ENCODE peak calls at places on chromosomes 5 and 9, in nine cellular contexts. Y is Calu3, X is substantia nigra, V is mammary epithelial cell, Q is GM23248, C is NCI-H1105 treated with DMSO at 0.1 percent for 48 hours, N is ovary, D is hypothalamus, O is activated T-cell treated with anti-CD3 and anti-CD28 coated beads for 4 hours. H is an unnamed sample.

GRCh38 chr9:86246752-86247161 is 12.7 kb downstream of the C9orf153 start:
- DNase-seq in Y (no peak), X (no peak), V (no peak), Q (no peak), C (no peak), N (no peak), D (no peak), O (no peak), H (no peak)

GRCh38 chr5:57032151-57032551 is 80.2 kb upstream of the MIER3 start:
- DNase-seq in Y (peak; percentile 60), X (no peak), V (peak; percentile 25), Q (no peak), C (no peak), N (no peak), D (no peak), O (no peak), H (peak; percentile 37)

GRCh38 chr9:86239053-86239770 is 20.2 kb downstream of the C9orf153 start:
- DNase-seq in Y (no peak), X (no peak), V (no peak), Q (peak; percentile 32), C (peak; percentile 11), N (no peak), D (no peak), O (no peak), H (no peak)

GRCh38 chr9:123550797-123551196 is 194.8 kb downstream of the CRB2 start:
- DNase-seq in Y (no peak), X (no peak), V (no peak), Q (no peak), C (no peak), N (no peak), D (peak; percentile 9), O (no peak), H (peak; percentile 87)

GRCh38 chr9:77063645-77064285 is 44.3 kb downstream of the FOXB2 start:
- DNase-seq in Y (no peak), X (no peak), V (peak; percentile 82), Q (peak; percentile 70), C (no peak), N (no peak), D (no peak), O (no peak), H (no peak)

GRCh38 chr5:147483961-147484707 is 25.7 kb downstream of the DPYSL3 start:
- DNase-seq in Y (no peak), X (no peak), V (peak; percentile 71), Q (peak; percentile 97), C (peak; percentile 76), N (peak; percentile 85), D (no peak), O (no peak), H (peak; percentile 96)

GRCh38 chr5:91787718-91788117 is 404.6 kb upstream of the ARRDC3 start:
- DNase-seq in Y (no peak), X (no peak), V (peak; percentile 67), Q (no peak), C (no peak), N (no peak), D (no peak), O (no peak), H (no peak)

GRCh38 chr5:139664273-139664693 is 16.1 kb downstream of the CXXC5 start:
- DNase-seq in Y (no peak), X (no peak), V (no peak), Q (no peak), C (no peak), N (no peak), D (no peak), O (no peak), H (no peak)

GRCh38 chr9:96027271-96028131 is 152.0 kb downstream of the ERCC6L2 start:
- DNase-seq in Y (no peak), X (no peak), V (no peak), Q (peak; percentile 7), C (no peak), N (peak; percentile 61), D (no peak), O (no peak), H (no peak)

GRCh38 chr9:69120380-69121154 is 53.5 kb upstream of the TJP2 start:
- DNase-seq in Y (peak; percentile 94), X (no peak), V (peak; percentile 87), Q (no peak), C (peak; percentile 88), N (peak; percentile 55), D (no peak), O (no peak), H (no peak)